ENCODE peak calls at places on chromosomes 6 and 20, in six cellular contexts. A, T, R, S, Z and J are unnamed samples.

GRCh38 chr6:153167026-153167891 is 36.2 kb upstream of the RGS17 start:
- DNase-seq in A (peak), T (no peak), R (peak), S (no peak), Z (no peak), J (no peak)

GRCh38 chr20:47493175-47493953 is 8.3 kb upstream of the NCOA3 start:
- DNase-seq in A (peak), T (no peak), R (peak), S (no peak), Z (peak), J (peak)

GRCh38 chr6:33694401-33694931 is 17.0 kb downstream of the UQCC2 start:
- DNase-seq in A (no peak), T (no peak), R (no peak), S (no peak), Z (no peak), J (peak)

GRCh38 chr20:46088409-46089075 is 1.2 kb downstream of the NCOA5 start:
- DNase-seq in A (no peak), T (no peak), R (peak), S (no peak), Z (peak), J (no peak)

GRCh38 chr6:14671261-14671681 is 553.7 kb downstream of the CD83 start:
- DNase-seq in A (no peak), T (no peak), R (no peak), S (no peak), Z (no peak), J (no peak)

GRCh38 chr6:123022980-123023379 is 26.9 kb downstream of the CLVS2 start:
- DNase-seq in A (no peak), T (no peak), R (no peak), S (no peak), Z (no peak), J (no peak)

GRCh38 chr6:14743465-14744211 is 502.2 kb upstream of the JARID2 start:
- DNase-seq in A (peak), T (no peak), R (peak), S (no peak), Z (peak), J (no peak)

GRCh38 chr6:72621243-72622093 is at the start of gene KCNQ5:
- DNase-seq in A (no peak), T (no peak), R (no peak), S (peak), Z (peak), J (peak)

GRCh38 chr6:151069641-151070040 is 170.1 kb upstream of the AKAP12 start:
- DNase-seq in A (no peak), T (no peak), R (peak), S (no peak), Z (no peak), J (no peak)

GRCh38 chr20:9214676-9215075 is 145.8 kb downstream of the PLCB4 start:
- DNase-seq in A (no peak), T (no peak), R (no peak), S (no peak), Z (no peak), J (no peak)

GRCh38 chr20:25624500-25624939 is 706 bp upstream of the NANP start:
- DNase-seq in A (no peak), T (peak), R (no peak), S (no peak), Z (no peak), J (no peak)

GRCh38 chr6:753486-753885 is 60.5 kb upstream of the EXOC2 start:
- DNase-seq in A (no peak), T (no peak), R (no peak), S (no peak), Z (no peak), J (no peak)

GRCh38 chr6:132466952-132467351 is 46.0 kb downstream of the STX7 start:
- DNase-seq in A (no peak), T (no peak), R (no peak), S (no peak), Z (no peak), J (no peak)

GRCh38 chr6:43750622-43751021 is 19.4 kb upstream of the VEGFA start:
- DNase-seq in A (no peak), T (no peak), R (no peak), S (no peak), Z (no peak), J (no peak)

GRCh38 chr6:111057074-111057752 is 30.1 kb upstream of the SLC16A10 start:
- DNase-seq in A (peak), T (no peak), R (peak), S (no peak), Z (peak), J (peak)

GRCh38 chr20:51198238-51198637 is 175.3 kb upstream of the KCNG1 start:
- DNase-seq in A (no peak), T (no peak), R (no peak), S (no peak), Z (no peak), J (no peak)

GRCh38 chr6:39389372-39389767 is 66.9 kb upstream of the KCNK16 start:
- DNase-seq in A (no peak), T (no peak), R (no peak), S (no peak), Z (no peak), J (peak)
- TF ChIP-seq SIN3A in A (no peak), T (no peak), R (no peak), S (no peak), Z (no peak), J (no peak)

GRCh38 chr6:160172704-160173103 is 51.1 kb downstream of the SLC22A1 start:
- DNase-seq in A (no peak), T (no peak), R (no peak), S (no peak), Z (no peak), J (no peak)

GRCh38 chr6:160177220-160177619 is 55.6 kb downstream of the SLC22A1 start:
- DNase-seq in A (no peak), T (no peak), R (no peak), S (no peak), Z (no peak), J (no peak)

GRCh38 chr6:160178271-160178670 is 56.7 kb downstream of the SLC22A1 start:
- DNase-seq in A (no peak), T (no peak), R (no peak), S (no peak), Z (no peak), J (no peak)

GRCh38 chr6:160173806-160174205 is 52.2 kb downstream of the SLC22A1 start:
- DNase-seq in A (no peak), T (no peak), R (no peak), S (no peak), Z (peak), J (no peak)

GRCh38 chr6:160174681-160175080 is 53.1 kb downstream of the SLC22A1 start:
- DNase-seq in A (no peak), T (no peak), R (no peak), S (no peak), Z (no peak), J (no peak)
- TF ChIP-seq RAD21 in A (no peak), T (no peak), R (no peak), S (no peak), Z (no peak), J (no peak)

GRCh38 chr6:41692735-41693134 is 42.7 kb downstream of the TFEB start:
- DNase-seq in A (no peak), T (no peak), R (no peak), S (no peak), Z (no peak), J (no peak)

GRCh38 chr6:41690541-41691330 is 44.7 kb downstream of the TFEB start:
- DNase-seq in A (no peak), T (no peak), R (no peak), S (no peak), Z (no peak), J (no peak)

GRCh38 chr6:41693281-41693838 is 42.0 kb downstream of the TFEB start:
- DNase-seq in A (no peak), T (no peak), R (no peak), S (no peak), Z (no peak), J (no peak)

GRCh38 chr6:41691426-41692079 is 43.9 kb downstream of the TFEB start:
- DNase-seq in A (no peak), T (no peak), R (no peak), S (no peak), Z (no peak), J (no peak)

GRCh38 chr6:41692080-41692675 is 43.2 kb downstream of the TFEB start:
- DNase-seq in A (no peak), T (no peak), R (no peak), S (no peak), Z (no peak), J (no peak)
- TF ChIP-seq SIN3A in A (no peak), T (no peak), R (no peak), S (no peak), Z (no peak), J (no peak)

GRCh38 chr6:26519359-26519758 is 18.8 kb upstream of the HMGN4 start:
- DNase-seq in A (no peak), T (no peak), R (no peak), S (no peak), Z (no peak), J (no peak)
- TF ChIP-seq RAD21 in A (no peak), T (no peak), R (no peak), S (no peak), Z (no peak), J (no peak)

GRCh38 chr6:28337103-28337520 is 1.2 kb upstream of the ZSCAN31 start:
- DNase-seq in A (no peak), T (no peak), R (no peak), S (no peak), Z (peak), J (no peak)

GRCh38 chr6:28334272-28335039 is 1.5 kb downstream of the ZSCAN31 start:
- DNase-seq in A (no peak), T (no peak), R (no peak), S (no peak), Z (no peak), J (no peak)

GRCh38 chr6:28335564-28336283 is at the start of gene ZSCAN31:
- DNase-seq in A (peak), T (peak), R (peak), S (peak), Z (peak), J (peak)

GRCh38 chr6:28335040-28335563 is 846 bp downstream of the ZSCAN31 start:
- DNase-seq in A (no peak), T (no peak), R (no peak), S (no peak), Z (peak), J (no peak)

GRCh38 chr6:28336284-28337024 is 506 bp upstream of the ZSCAN31 start:
- DNase-seq in A (no peak), T (peak), R (peak), S (no peak), Z (peak), J (peak)
- TF ChIP-seq SIN3A in A (no peak), T (no peak), R (no peak), S (peak), Z (no peak), J (no peak)